ENCODE peak calls at places on chromosomes 13 and 19, in four cellular contexts. One of them, this sample, is unnamed.
A peak's percentile ranks its signal among the peaks of the same experiment; 100 is the strongest.

GRCh38 chr13:76812971-76813691 is 73.1 kb downstream of the KCTD12 start:
- DNase-seq in endothelial cell: no peak
- DNase-seq in adipocyte: peak; percentile 62
- DNase-seq in AG09319: no peak
- DNase-seq in this sample: no peak

GRCh38 chr13:93670858-93671257 is 444.3 kb downstream of the GPC6 start:
- DNase-seq in endothelial cell: no peak
- DNase-seq in adipocyte: no peak
- DNase-seq in AG09319: no peak
- DNase-seq in this sample: no peak

GRCh38 chr19:39135701-39136100 is 10.1 kb downstream of the PAK4 start:
- DNase-seq in endothelial cell: no peak
- DNase-seq in adipocyte: no peak
- DNase-seq in AG09319: no peak
- DNase-seq in this sample: no peak

GRCh38 chr13:27023385-27023784 is 148.2 kb downstream of the USP12 start:
- DNase-seq in endothelial cell: no peak
- DNase-seq in adipocyte: no peak
- DNase-seq in AG09319: no peak
- DNase-seq in this sample: no peak

GRCh38 chr13:54628383-54628782 is 1599.8 kb downstream of the OLFM4 start:
- DNase-seq in endothelial cell: no peak
- DNase-seq in adipocyte: no peak
- DNase-seq in AG09319: no peak
- DNase-seq in this sample: no peak

GRCh38 chr19:50258918-50259372 is 55.5 kb downstream of the MYH14 start:
- DNase-seq in endothelial cell: no peak
- DNase-seq in adipocyte: no peak
- DNase-seq in AG09319: no peak
- DNase-seq in this sample: peak; percentile 58

GRCh38 chr19:4744451-4745170 is 21.0 kb upstream of the DPP9 start:
- DNase-seq in endothelial cell: no peak
- DNase-seq in adipocyte: peak; percentile 96
- DNase-seq in AG09319: peak; percentile 77
- DNase-seq in this sample: no peak

GRCh38 chr19:4302238-4302630 is at the start of gene TMIGD2:
- DNase-seq in endothelial cell: no peak
- DNase-seq in adipocyte: no peak
- DNase-seq in AG09319: no peak
- DNase-seq in this sample: no peak

GRCh38 chr13:43894438-43894837 is 14.7 kb downstream of the LACC1 start:
- DNase-seq in endothelial cell: no peak
- DNase-seq in adipocyte: no peak
- DNase-seq in AG09319: no peak
- DNase-seq in this sample: no peak

GRCh38 chr19:35832054-35832453 is 19.4 kb upstream of the PRODH2 start:
- DNase-seq in endothelial cell: no peak
- DNase-seq in adipocyte: no peak
- DNase-seq in AG09319: no peak
- DNase-seq in this sample: no peak

GRCh38 chr19:6238643-6239281 is 41.0 kb downstream of the MLLT1 start:
- DNase-seq in endothelial cell: no peak
- DNase-seq in adipocyte: no peak
- DNase-seq in AG09319: peak; percentile 56
- DNase-seq in this sample: no peak

GRCh38 chr13:104565888-104566287 is 1499.7 kb upstream of the SLC10A2 start:
- DNase-seq in endothelial cell: no peak
- DNase-seq in adipocyte: no peak
- DNase-seq in AG09319: no peak
- DNase-seq in this sample: no peak

GRCh38 chr19:17749912-17750317 is 1.4 kb upstream of the FCHO1 start:
- DNase-seq in endothelial cell: no peak
- DNase-seq in adipocyte: no peak
- DNase-seq in AG09319: no peak
- DNase-seq in this sample: no peak

GRCh38 chr13:114118763-114119123 is 13.7 kb downstream of the RASA3 start:
- DNase-seq in endothelial cell: no peak
- DNase-seq in adipocyte: no peak
- DNase-seq in AG09319: no peak
- DNase-seq in this sample: no peak

GRCh38 chr19:17243854-17244617 is 1.7 kb downstream of the NR2F6 start:
- DNase-seq in endothelial cell: peak; percentile 42
- DNase-seq in adipocyte: peak; percentile 71
- DNase-seq in AG09319: no peak
- DNase-seq in this sample: peak; percentile 70

GRCh38 chr13:114048463-114048862 is 74.6 kb upstream of the C13orf46 start:
- DNase-seq in endothelial cell: no peak
- DNase-seq in adipocyte: no peak
- DNase-seq in AG09319: no peak
- DNase-seq in this sample: peak; percentile 47

GRCh38 chr19:21593934-21594844 is 88.8 kb downstream of the ZNF429 start:
- DNase-seq in endothelial cell: no peak
- DNase-seq in adipocyte: no peak
- DNase-seq in AG09319: no peak
- DNase-seq in this sample: no peak

GRCh38 chr13:105806335-105806920 is 729.0 kb downstream of the EFNB2 start:
- DNase-seq in endothelial cell: no peak
- DNase-seq in adipocyte: no peak
- DNase-seq in AG09319: no peak
- DNase-seq in this sample: no peak

GRCh38 chr19:48837586-48838191 is 1.4 kb upstream of the HSD17B14 start:
- DNase-seq in endothelial cell: no peak
- DNase-seq in adipocyte: no peak
- DNase-seq in AG09319: no peak
- DNase-seq in this sample: no peak

GRCh38 chr13:107275945-107276614 is 708.1 kb upstream of the ARGLU1 start:
- DNase-seq in endothelial cell: no peak
- DNase-seq in adipocyte: no peak
- DNase-seq in AG09319: no peak
- DNase-seq in this sample: no peak

GRCh38 chr19:10928563-10929401 is at the start of the genes TIMM29 and YIPF2:
- DNase-seq in endothelial cell: peak; percentile 87
- DNase-seq in adipocyte: peak; percentile 99
- DNase-seq in AG09319: peak; percentile 97
- DNase-seq in this sample: peak; percentile 94

GRCh38 chr13:24624801-24625231 is 55.4 kb upstream of the ATP12A start:
- DNase-seq in endothelial cell: no peak
- DNase-seq in adipocyte: no peak
- DNase-seq in AG09319: no peak
- DNase-seq in this sample: no peak

GRCh38 chr13:76641056-76641455 is 245.1 kb downstream of the KCTD12 start:
- DNase-seq in endothelial cell: no peak
- DNase-seq in adipocyte: peak; percentile 80
- DNase-seq in AG09319: peak; percentile 11
- DNase-seq in this sample: no peak

GRCh38 chr13:95341441-95341840 is 40.2 kb upstream of the ABCC4 start:
- DNase-seq in endothelial cell: no peak
- DNase-seq in adipocyte: peak; percentile 40
- DNase-seq in AG09319: no peak
- DNase-seq in this sample: no peak

GRCh38 chr13:104015646-104016396 is 949.6 kb upstream of the SLC10A2 start:
- DNase-seq in endothelial cell: no peak
- DNase-seq in adipocyte: peak; percentile 3
- DNase-seq in AG09319: no peak
- DNase-seq in this sample: no peak

This sample was measured in nephron progenitor cell.